ENCODE peak calls at places on chromosomes 3 and 15, in four cellular contexts. P is IMR-90, R is K562, N is HepG2. U is an unnamed sample.
A peak's percentile ranks its signal among the peaks of the same experiment; 100 is the strongest.

GRCh38 chr15:51092480-51092879 is 2.2 kb downstream of the TNFAIP8L3 start:
- DNase-seq in N (no peak), P (no peak), R (no peak), U (no peak)

GRCh38 chr3:48563382-48563918 is at the start of gene UCN2:
- DNase-seq in N (no peak), P (peak; percentile 21), R (no peak), U (no peak)

GRCh38 chr3:157061271-157061670 is 98.7 kb downstream of the CCNL1 start:
- DNase-seq in R (no peak), N (no peak), P (no peak), U (no peak)

GRCh38 chr15:90022345-90022744 is 21.2 kb downstream of the ZNF710 start:
- DNase-seq in P (no peak), N (no peak), R (no peak), U (no peak)

GRCh38 chr3:40701016-40701588 is 176.3 kb downstream of the ZNF621 start:
- DNase-seq in N (no peak), R (no peak), P (no peak), U (no peak)

GRCh38 chr3:194069421-194070219 is 66.3 kb upstream of the HES1 start:
- DNase-seq in N (peak; percentile 74), P (peak; percentile 24), R (no peak), U (no peak)

GRCh38 chr15:83112233-83112958 is 5.0 kb downstream of the TM6SF1 start:
- DNase-seq in R (peak; percentile 26), N (no peak), P (peak; percentile 95), U (no peak)

GRCh38 chr15:73284073-73284472 is 84.7 kb downstream of the HCN4 start:
- DNase-seq in R (no peak), N (no peak), P (peak; percentile 43), U (peak; percentile 17)

GRCh38 chr15:40282870-40283614 is at the start of gene ANKRD63:
- DNase-seq in P (no peak), R (peak; percentile 72), N (no peak), U (peak; percentile 54)

GRCh38 chr3:195352895-195353488 is 82.0 kb upstream of the XXYLT1 start:
- DNase-seq in P (peak; percentile 89), R (peak; percentile 16), N (peak; percentile 7), U (no peak)

GRCh38 chr3:71428841-71429609 is 154.5 kb downstream of the FOXP1 start:
- DNase-seq in N (no peak), R (no peak), P (peak; percentile 56), U (no peak)

DNA sequence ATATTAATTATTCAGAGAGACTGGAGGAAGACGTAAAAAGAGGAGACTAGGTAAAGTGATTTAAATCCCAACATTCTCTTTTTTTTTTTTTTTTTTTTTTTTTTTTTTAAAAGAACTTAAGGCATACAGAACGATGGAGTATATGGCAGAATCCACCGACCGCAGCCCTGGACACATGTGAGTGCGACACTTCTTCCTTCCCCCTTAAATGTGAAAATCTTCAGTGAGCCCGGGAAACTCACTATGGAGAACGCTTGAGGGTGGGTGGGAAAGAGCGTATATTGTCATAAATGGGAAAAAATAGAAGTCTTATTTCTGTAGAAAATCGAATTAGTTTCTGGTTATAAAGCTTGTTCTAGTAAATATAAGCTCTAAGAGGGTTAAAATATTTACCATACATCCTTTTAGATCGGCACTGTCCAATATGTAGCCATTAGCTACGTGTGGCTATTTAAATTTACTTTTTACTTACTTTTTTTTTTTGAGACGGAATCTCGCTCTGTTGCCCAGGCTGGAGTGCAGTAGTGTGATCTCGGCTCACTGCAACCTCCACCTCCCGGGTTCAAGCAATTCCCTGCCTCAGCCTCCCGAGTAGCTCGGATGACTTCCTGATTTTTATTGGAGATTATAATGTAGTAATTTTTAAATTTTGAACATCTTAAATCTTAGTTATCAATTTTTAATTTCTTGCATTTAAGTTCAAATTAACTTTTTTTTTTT is 930 bp downstream of the NMD3 start:
- DNase-seq in N (no peak), P (peak; percentile 27), R (peak; percentile 18), U (peak; percentile 21)
- TF ChIP-seq MAZ in N (no peak), P (no peak), R (no peak), U (no peak)

GRCh38 chr3:38722760-38723568 is 73.5 kb upstream of the SCN5A start:
- DNase-seq in R (no peak), P (peak; percentile 85), N (no peak), U (no peak)
- TF ChIP-seq MAZ in R (no peak), P (no peak), N (no peak), U (no peak)

DNA sequence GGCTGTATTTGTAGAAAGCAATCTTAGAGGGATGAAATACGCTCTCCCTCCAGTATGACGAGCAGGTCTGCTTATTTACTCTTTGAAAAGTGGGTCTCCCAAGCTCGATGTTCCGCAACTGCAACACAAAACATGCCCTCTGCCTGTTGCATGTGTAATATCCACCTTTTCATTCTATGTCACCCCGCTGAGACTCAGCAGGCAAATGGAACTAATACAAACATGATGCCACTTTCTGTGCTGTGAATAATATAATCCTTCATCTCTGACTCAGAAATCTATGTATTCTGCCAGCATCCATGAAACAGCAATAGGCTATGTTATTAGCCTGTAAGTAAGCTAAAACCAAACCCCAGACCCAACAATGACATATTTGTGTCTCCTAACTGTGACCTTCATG is 200.8 kb upstream of the TMCO5A start:
- DNase-seq in N (no peak), R (no peak), P (no peak), U (no peak)
- TF ChIP-seq MAZ in N (no peak), R (no peak), P (no peak), U (no peak)

DNA sequence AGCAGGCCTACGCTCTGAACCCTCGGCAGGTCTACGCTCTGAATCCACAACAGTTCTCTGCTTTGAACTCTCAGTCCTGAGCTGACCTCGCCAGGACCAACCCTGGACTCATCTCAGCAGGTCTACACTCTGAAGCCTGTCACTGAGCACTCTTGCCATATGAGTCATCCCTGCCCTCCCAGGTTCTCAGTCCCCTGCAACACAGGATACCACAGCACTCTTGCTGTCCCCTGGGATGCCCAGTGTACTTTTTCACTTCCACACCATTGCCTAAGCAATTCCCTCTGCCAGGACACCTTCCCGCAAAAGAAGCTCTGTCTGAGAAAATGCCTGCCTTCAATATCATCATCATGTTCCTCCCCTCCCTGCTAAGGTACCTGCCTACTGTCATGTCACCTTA is 42.0 kb downstream of the NUP210 start:
- DNase-seq in R (no peak), P (peak; percentile 5), N (no peak), U (no peak)
- TF ChIP-seq MAZ in R (no peak), P (no peak), N (no peak), U (no peak)

DNA sequence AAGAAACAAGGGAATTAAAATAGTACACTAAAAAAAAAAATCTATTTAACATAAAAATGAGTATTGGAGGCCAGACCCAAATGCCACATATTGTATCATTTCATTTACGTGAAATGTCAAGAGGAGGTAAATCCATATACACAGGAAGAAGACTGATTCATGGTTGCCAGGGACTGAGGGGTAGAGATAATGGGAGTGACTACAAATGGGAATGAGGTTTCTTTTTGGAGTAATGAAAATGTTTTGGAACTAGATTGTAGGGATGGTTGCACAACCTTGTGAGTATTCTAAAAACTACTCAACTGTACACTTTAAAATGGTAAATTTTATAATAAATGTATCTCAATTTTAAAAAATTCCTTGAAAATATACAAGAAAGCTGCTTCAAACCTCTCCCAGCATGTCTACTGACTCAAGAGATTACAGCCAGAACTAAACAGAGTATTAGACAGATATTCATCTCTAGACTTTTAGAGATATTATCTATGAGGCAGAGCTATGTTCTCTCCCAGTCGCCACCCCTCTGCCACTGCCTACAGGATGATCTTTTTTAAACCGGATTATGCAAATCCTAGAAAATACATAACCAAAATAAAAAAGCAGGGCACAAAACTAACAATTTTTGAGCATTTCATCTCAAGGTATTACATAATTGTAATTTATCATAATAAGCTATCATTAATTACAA is 6.2 kb downstream of the HLTF start:
- DNase-seq in N (no peak), P (peak; percentile 8), R (no peak), U (no peak)
- TF ChIP-seq MAZ in N (no peak), P (no peak), R (no peak), U (no peak)

GRCh38 chr3:114092151-114093000 is 35.8 kb downstream of the QTRT2 start:
- DNase-seq in N (no peak), R (no peak), P (no peak), U (no peak)
- TF ChIP-seq MAZ in N (no peak), R (no peak), P (no peak), U (no peak)

GRCh38 chr3:104596551-104596950 is 770.2 kb upstream of the ALCAM start:
- DNase-seq in N (peak; percentile 25), P (peak; percentile 67), R (no peak), U (peak; percentile 13)
- TF ChIP-seq MAZ in N (no peak), P (no peak), R (no peak), U (no peak)

DNA sequence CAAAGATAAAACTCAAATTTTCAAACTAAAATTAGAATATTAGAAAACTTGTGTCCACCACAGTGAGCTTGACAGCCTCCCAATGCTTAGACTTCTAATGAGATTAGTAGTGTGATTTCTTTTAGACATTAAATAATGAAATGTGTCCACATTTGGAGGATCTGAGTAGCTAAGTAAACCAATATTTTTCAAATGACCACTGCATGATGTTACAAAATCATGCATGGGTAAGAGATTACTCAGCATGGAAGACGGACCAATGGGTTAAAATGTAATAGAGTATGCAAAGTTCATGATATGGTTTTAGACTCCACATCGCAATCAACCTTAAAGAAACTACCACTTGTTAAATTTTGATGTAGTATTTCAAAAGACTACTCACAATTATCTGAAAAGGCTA is 130.6 kb downstream of the IMPG2 start:
- DNase-seq in R (no peak), N (no peak), P (peak; percentile 82), U (peak; percentile 46)
- TF ChIP-seq MAZ in R (no peak), N (no peak), P (no peak), U (no peak)

U was measured in A549.